ENCODE peak calls at places on chromosomes 3 and 15, in six cellular contexts. K, R, H, Z, E and O are unnamed samples.

GRCh38 chr3:95607926-95608325 is 1206.5 kb upstream of the EPHA6 start:
- DNase-seq in Z (no peak), R (no peak), H (no peak), E (no peak), K (no peak), O (no peak)

GRCh38 chr3:13479332-13479581 is 849 bp upstream of the HDAC11 start:
- DNase-seq in E (peak; percentile 46), K (no peak), R (no peak), H (peak; percentile 59), Z (no peak), O (peak; percentile 56)

GRCh38 chr3:127677541-127678314 is 5.0 kb downstream of the ABTB1 start:
- DNase-seq in K (no peak), E (no peak), H (no peak), R (peak; percentile 39), Z (no peak), O (no peak)

GRCh38 chr3:9203317-9203716 is 46.1 kb downstream of the SRGAP3 start:
- DNase-seq in K (no peak), H (no peak), Z (no peak), R (no peak), E (no peak), O (no peak)

GRCh38 chr3:185677146-185677829 is 91.2 kb downstream of the SENP2 start:
- DNase-seq in R (no peak), E (peak; percentile 60), K (no peak), Z (peak; percentile 69), H (peak; percentile 56), O (peak; percentile 79)

GRCh38 chr3:99645277-99646106 is 7.1 kb downstream of the COL8A1 start:
- DNase-seq in Z (peak; percentile 18), H (peak; percentile 23), R (no peak), K (no peak), E (peak; percentile 12), O (no peak)

GRCh38 chr15:67097893-67098740 is 32.7 kb downstream of the SMAD3 start:
- DNase-seq in K (no peak), H (no peak), R (no peak), E (peak; percentile 76), Z (no peak), O (no peak)

GRCh38 chr3:125110016-125110875 is 54.4 kb upstream of the HEG1 start:
- DNase-seq in Z (peak; percentile 32), K (no peak), E (no peak), H (no peak), R (peak; percentile 22), O (no peak)

GRCh38 chr3:29868702-29869101 is 587.8 kb downstream of the RBMS3 start:
- DNase-seq in R (no peak), H (no peak), Z (no peak), K (no peak), E (no peak), O (no peak)

GRCh38 chr15:92843819-92844218 is 56.3 kb upstream of the CHD2 start:
- DNase-seq in R (no peak), Z (no peak), E (no peak), H (no peak), K (no peak), O (no peak)

GRCh38 chr3:152834354-152835310 is at the start of gene P2RY1:
- DNase-seq in R (peak; percentile 89), E (peak; percentile 83), H (peak; percentile 70), Z (peak; percentile 40), K (peak; percentile 57), O (no peak)

GRCh38 chr3:194952882-194953281 is 267.2 kb downstream of the FAM43A start:
- DNase-seq in R (no peak), E (no peak), H (peak; percentile 85), Z (no peak), K (no peak), O (no peak)

GRCh38 chr3:134449277-134449676 is 36.5 kb downstream of the ANAPC13 start:
- DNase-seq in R (peak; percentile 59), Z (no peak), H (peak; percentile 29), K (no peak), E (no peak), O (no peak)

GRCh38 chr3:134228035-134228434 is 22.6 kb downstream of the RYK start:
- DNase-seq in Z (no peak), R (no peak), K (no peak), E (no peak), H (no peak), O (no peak)

GRCh38 chr3:54951405-54951804 is 23.5 kb upstream of the LRTM1 start:
- DNase-seq in R (peak; percentile 68), E (peak; percentile 5), H (peak; percentile 63), K (no peak), Z (no peak), O (no peak)

GRCh38 chr3:185728630-185729334 is 96.1 kb downstream of the IGF2BP2 start:
- DNase-seq in H (no peak), R (no peak), Z (no peak), K (no peak), E (no peak), O (no peak)

GRCh38 chr15:88705769-88706165 is 67.0 kb downstream of the ISG20 start:
- DNase-seq in E (no peak), K (no peak), R (no peak), H (no peak), Z (no peak), O (no peak)

GRCh38 chr15:51110171-51110570 is 15.5 kb upstream of the TNFAIP8L3 start:
- DNase-seq in H (no peak), Z (no peak), E (no peak), R (no peak), K (no peak), O (no peak)

GRCh38 chr3:176785207-176785606 is 412.1 kb downstream of the TBL1XR1 start:
- DNase-seq in K (no peak), H (no peak), R (no peak), Z (no peak), E (no peak), O (no peak)

GRCh38 chr15:48553559-48553958 is 92.0 kb downstream of the FBN1 start:
- DNase-seq in R (no peak), E (no peak), H (no peak), K (no peak), Z (no peak), O (no peak)

GRCh38 chr15:73928241-73928579 is 1.9 kb downstream of the LOXL1 start:
- DNase-seq in K (no peak), R (no peak), H (no peak), Z (no peak), E (no peak), O (no peak)

GRCh38 chr3:57004154-57004730 is 56.2 kb upstream of the SPATA12 start:
- DNase-seq in H (peak; percentile 51), R (no peak), K (no peak), E (no peak), Z (no peak), O (peak; percentile 55)

GRCh38 chr3:105951043-105951442 is 82.2 kb upstream of the CBLB start:
- DNase-seq in Z (no peak), R (no peak), H (no peak), K (no peak), E (no peak), O (no peak)

GRCh38 chr15:67897646-67898045 is 57.8 kb upstream of the RNU6-1 start:
- DNase-seq in H (no peak), K (no peak), E (no peak), Z (no peak), R (no peak), O (no peak)

GRCh38 chr3:177816667-177817208 is 619.5 kb upstream of the TBL1XR1 start:
- DNase-seq in Z (peak; percentile 44), K (no peak), H (no peak), E (no peak), R (no peak), O (peak; percentile 98)

GRCh38 chr15:31297880-31298456 is 28.7 kb upstream of the KLF13 start:
- DNase-seq in Z (no peak), K (no peak), H (no peak), R (peak; percentile 37), E (no peak), O (no peak)
- TF ChIP-seq JUND in Z (no peak), K (no peak), H (no peak), R (no peak), E (no peak), O (no peak)

GRCh38 chr3:50516048-50516871 is 12.8 kb upstream of the CACNA2D2 start:
- DNase-seq in E (peak; percentile 49), R (peak; percentile 77), Z (no peak), K (no peak), H (peak; percentile 88), O (no peak)

GRCh38 chr3:50517721-50518206 is 14.3 kb upstream of the CACNA2D2 start:
- DNase-seq in R (no peak), E (no peak), K (no peak), Z (no peak), H (no peak), O (no peak)

GRCh38 chr3:50512131-50512530 is 8.7 kb upstream of the CACNA2D2 start:
- DNase-seq in H (no peak), E (no peak), K (no peak), R (no peak), Z (no peak), O (no peak)

GRCh38 chr3:50518441-50518840 is 15.0 kb upstream of the CACNA2D2 start:
- DNase-seq in Z (no peak), K (no peak), E (no peak), H (no peak), R (no peak), O (no peak)

DNA sequence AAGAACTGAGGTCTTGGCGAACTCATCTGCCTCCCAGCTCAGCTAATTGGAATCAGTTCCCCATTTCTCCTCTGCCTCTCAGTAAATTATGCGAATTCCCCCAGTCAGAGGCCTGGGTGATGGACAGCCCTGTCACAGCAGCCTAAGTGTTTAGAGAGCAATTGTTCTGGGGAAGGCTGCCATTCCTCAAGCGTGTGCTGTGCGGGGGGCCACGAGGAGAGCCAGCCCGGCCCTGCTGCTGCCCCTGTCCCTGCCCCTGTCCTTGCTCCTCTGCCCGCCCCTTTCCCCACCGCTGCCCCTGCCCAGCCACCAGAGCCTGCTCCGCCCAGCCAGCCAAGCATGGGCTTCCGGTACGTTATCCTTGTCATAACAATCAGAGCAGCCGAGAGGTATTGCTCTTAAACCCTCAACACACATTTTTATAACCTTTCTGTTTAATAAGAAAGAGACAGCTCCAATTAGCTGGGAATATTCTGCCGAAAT is 12.2 kb upstream of the CACNA2D2 start:
- DNase-seq in Z (no peak), H (peak; percentile 85), K (no peak), R (peak; percentile 70), E (peak; percentile 26), O (no peak)
- TF ChIP-seq JUND in Z (no peak), H (no peak), K (no peak), R (no peak), E (no peak), O (no peak)

GRCh38 chr15:60679256-60679655 is 200.3 kb upstream of the ICE2 start:
- DNase-seq in E (no peak), R (no peak), K (no peak), H (no peak), Z (no peak), O (no peak)
- TF ChIP-seq JUND in E (no peak), R (no peak), K (no peak), H (no peak), Z (no peak), O (no peak)

DNA sequence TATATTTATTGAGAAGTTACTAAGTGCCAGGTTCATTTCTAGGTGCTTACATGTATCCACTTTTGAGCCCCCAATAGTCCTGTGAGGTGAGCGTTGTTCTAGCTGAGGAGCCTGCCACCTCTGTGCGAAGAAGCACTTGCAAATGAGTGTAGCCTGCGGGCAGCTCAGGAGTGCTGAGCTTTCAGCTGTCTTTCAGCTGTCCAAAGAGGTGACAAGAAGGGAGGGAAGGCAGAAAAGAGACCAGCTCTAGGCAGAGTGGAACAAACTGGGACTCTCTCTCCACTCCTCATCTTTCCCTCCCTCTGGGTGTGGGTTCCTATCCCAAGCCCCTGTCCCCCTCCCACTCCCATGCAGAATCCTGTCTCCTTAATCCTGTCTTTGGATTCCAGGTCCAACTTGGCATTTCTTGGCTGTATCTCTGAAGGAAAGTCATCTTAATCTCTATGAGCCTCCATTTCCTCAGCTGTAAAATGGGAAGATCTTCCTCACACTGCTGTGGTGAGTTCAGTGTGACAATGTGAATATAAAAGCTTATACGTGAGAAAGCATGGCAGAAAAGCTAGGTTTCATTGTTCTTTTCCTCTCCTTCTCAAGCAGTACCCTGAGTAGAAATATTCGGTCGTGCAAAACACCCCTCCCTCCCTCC is 6.7 kb upstream of the SRP14 start:
- DNase-seq in R (peak; percentile 42), E (no peak), Z (no peak), H (no peak), K (no peak), O (no peak)
- TF ChIP-seq JUND in R (no peak), E (no peak), Z (no peak), H (no peak), K (no peak), O (no peak)